ENCODE peak calls at places on chromosomes 6 and 20, in nine cellular contexts. W is fibroblast of lung; X is heart left ventricle; N is MM.1S; C is CD8-positive, alpha-beta memory T cell; M is BE2C; S is HepG2; Y is pancreas; U is brain microvascular endothelial cell. T is an unnamed sample.

GRCh38 chr6:137277971-137278602 is 58.9 kb upstream of the IFNGR1 start:
- DNase-seq in W (peak), X (no peak), N (no peak), C (no peak), M (peak), S (peak), Y (no peak), U (peak), T (peak)

GRCh38 chr6:105116150-105116549 is 63.7 kb downstream of the POPDC3 start:
- DNase-seq in W (no peak), X (no peak), N (no peak), C (no peak), M (no peak), S (no peak), Y (no peak), U (no peak), T (no peak)

GRCh38 chr6:90028080-90028778 is 134.0 kb downstream of the GJA10 start:
- DNase-seq in W (peak), X (no peak), N (no peak), C (no peak), M (no peak), S (no peak), Y (no peak), U (no peak), T (no peak)

GRCh38 chr6:7671076-7671475 is 54.8 kb upstream of the BMP6 start:
- DNase-seq in W (peak), X (no peak), N (no peak), C (no peak), M (no peak), S (no peak), Y (no peak), U (peak), T (peak)

GRCh38 chr6:169058634-169059033 is 195.0 kb downstream of the THBS2 start:
- DNase-seq in W (no peak), X (no peak), N (no peak), C (no peak), M (no peak), S (no peak), Y (no peak), U (no peak), T (no peak)

GRCh38 chr6:90485615-90486277 is 101.1 kb downstream of the MAP3K7 start:
- DNase-seq in W (no peak), X (no peak), N (peak), C (no peak), M (no peak), S (no peak), Y (no peak), U (no peak), T (no peak)

GRCh38 chr6:29739882-29740261 is 16.6 kb downstream of the HLA-F start:
- DNase-seq in W (no peak), X (no peak), N (no peak), C (no peak), M (no peak), S (no peak), Y (no peak), U (no peak), T (no peak)

GRCh38 chr20:40930561-40930960 is 98.1 kb upstream of the TOP1 start:
- DNase-seq in W (no peak), X (no peak), N (no peak), C (no peak), M (no peak), S (no peak), Y (no peak), U (peak), T (no peak)

GRCh38 chr20:2421247-2421646 is 40.5 kb downstream of the TGM6 start:
- DNase-seq in W (no peak), X (no peak), N (no peak), C (no peak), M (no peak), S (no peak), Y (no peak), U (no peak), T (no peak)

GRCh38 chr20:62764156-62764935 is 31.9 kb upstream of the MRGBP start:
- DNase-seq in W (no peak), X (peak), N (no peak), C (no peak), M (no peak), S (no peak), Y (no peak), U (no peak), T (no peak)

GRCh38 chr20:45798935-45799642 is 7.3 kb downstream of the DNTTIP1 start:
- DNase-seq in W (no peak), X (no peak), N (peak), C (peak), M (peak), S (peak), Y (peak), U (peak), T (no peak)

GRCh38 chr20:9241721-9242427 is 173.0 kb downstream of the PLCB4 start:
- DNase-seq in W (peak), X (peak), N (no peak), C (no peak), M (no peak), S (no peak), Y (no peak), U (no peak), T (no peak)

GRCh38 chr6:92050216-92050615 is 1369.1 kb downstream of the EPHA7 start:
- DNase-seq in W (no peak), X (no peak), N (no peak), C (no peak), M (no peak), S (no peak), Y (no peak), U (no peak), T (no peak)

GRCh38 chr6:37569317-37569716 is 69.6 kb upstream of the CCDC167 start:
- DNase-seq in W (no peak), X (no peak), N (no peak), C (no peak), M (no peak), S (no peak), Y (no peak), U (no peak), T (no peak)

GRCh38 chr20:845226-845868 is 11.8 kb downstream of the FAM110A start:
- DNase-seq in W (no peak), X (no peak), N (no peak), C (no peak), M (no peak), S (no peak), Y (no peak), U (no peak), T (no peak)

GRCh38 chr6:80742481-80742880 is 636.0 kb downstream of the BCKDHB start:
- DNase-seq in W (peak), X (no peak), N (peak), C (no peak), M (peak), S (peak), Y (no peak), U (peak), T (peak)

GRCh38 chr20:64164123-64164836 is at the start of gene MYT1:
- DNase-seq in W (no peak), X (no peak), N (no peak), C (no peak), M (peak), S (no peak), Y (no peak), U (no peak), T (no peak)

GRCh38 chr20:7459123-7459522 is 481.1 kb downstream of the HAO1 start:
- DNase-seq in W (peak), X (no peak), N (peak), C (no peak), M (no peak), S (no peak), Y (no peak), U (no peak), T (peak)

GRCh38 chr6:168163096-168163731 is 84.2 kb upstream of the FRMD1 start:
- DNase-seq in W (peak), X (no peak), N (no peak), C (no peak), M (peak), S (no peak), Y (peak), U (peak), T (no peak)

GRCh38 chr6:135012349-135012748 is 42.3 kb downstream of the HBS1L start:
- DNase-seq in W (no peak), X (no peak), N (no peak), C (no peak), M (no peak), S (no peak), Y (no peak), U (no peak), T (no peak)

GRCh38 chr6:145848555-145848954 is 34.0 kb upstream of the FBXO30 start:
- DNase-seq in W (no peak), X (no peak), N (no peak), C (no peak), M (peak), S (no peak), Y (no peak), U (no peak), T (no peak)

GRCh38 chr6:31585531-31585930 is 546 bp upstream of the LST1 start:
- DNase-seq in W (no peak), X (no peak), N (peak), C (peak), M (no peak), S (peak), Y (no peak), U (no peak), T (no peak)

GRCh38 chr6:168302534-168302933 is 17.0 kb downstream of the DACT2 start:
- DNase-seq in W (no peak), X (no peak), N (no peak), C (no peak), M (no peak), S (peak), Y (no peak), U (no peak), T (no peak)

GRCh38 chr20:15986690-15987089 is 586.6 kb downstream of the KIF16B start:
- DNase-seq in W (no peak), X (no peak), N (peak), C (no peak), M (no peak), S (no peak), Y (no peak), U (no peak), T (no peak)
- H3K4me3 ChIP-seq in W (no peak), X (no peak), N (peak), C (no peak), M (no peak), S (no peak), Y (no peak), U (no peak), T (no peak)

DNA sequence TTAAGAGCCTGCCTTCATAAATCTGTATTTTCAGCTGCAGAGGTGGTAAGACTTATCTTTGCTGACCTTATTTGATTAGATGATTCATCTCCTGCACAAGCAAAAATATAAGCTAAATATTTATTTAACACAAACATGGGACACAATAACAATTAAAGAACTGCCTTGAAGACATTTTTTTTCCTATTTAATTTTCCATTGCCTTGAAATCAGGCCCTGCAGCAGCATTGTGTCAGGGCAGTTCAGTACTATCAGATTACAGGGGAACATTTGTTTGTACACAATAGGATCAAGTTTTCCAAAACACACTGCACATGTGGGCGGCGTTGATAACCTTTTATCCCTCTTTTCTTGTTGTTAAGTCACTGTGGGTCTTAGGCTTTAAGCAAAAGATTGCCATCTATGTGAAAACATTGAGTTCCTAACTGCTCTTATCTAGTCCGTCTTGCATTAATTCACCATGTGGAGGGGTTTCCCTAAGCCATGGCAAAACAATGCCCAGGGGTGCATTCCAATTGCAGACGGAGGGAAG is 7.4 kb downstream of the ADGRF5 start:
- DNase-seq in W (no peak), X (no peak), N (no peak), C (no peak), M (no peak), S (no peak), Y (no peak), U (no peak), T (no peak)
- H3K4me3 ChIP-seq in W (no peak), X (no peak), N (no peak), C (no peak), M (no peak), S (no peak), Y (no peak), U (no peak), T (no peak)

GRCh38 chr6:12051861-12052368 is 39.8 kb downstream of the HIVEP1 start:
- DNase-seq in W (peak), X (no peak), N (peak), C (peak), M (no peak), S (no peak), Y (no peak), U (no peak), T (peak)
- H3K4me3 ChIP-seq in W (no peak), X (no peak), N (peak), C (no peak), M (no peak), S (no peak), Y (no peak), U (no peak), T (no peak)

DNA sequence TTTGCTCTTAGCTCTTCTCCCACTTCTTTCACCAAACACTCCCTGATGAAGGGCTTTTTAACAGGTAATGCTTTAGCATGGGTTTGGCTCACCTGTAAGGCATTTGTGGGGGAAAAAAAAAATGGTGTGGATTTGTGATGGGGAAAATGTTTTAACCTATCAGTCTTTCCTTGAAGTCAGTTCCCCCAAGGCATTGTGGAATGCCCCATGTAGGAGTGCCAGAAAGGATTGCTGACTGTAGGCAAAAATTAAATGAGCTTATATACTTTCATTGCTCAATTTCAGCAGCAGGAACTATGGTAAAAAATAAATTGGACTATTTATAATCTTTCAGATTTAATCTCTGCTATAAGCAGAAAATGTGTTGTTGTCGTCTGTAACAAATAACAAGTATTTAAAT is 10.6 kb upstream of the SASH1 start:
- DNase-seq in W (no peak), X (no peak), N (no peak), C (no peak), M (no peak), S (no peak), Y (no peak), U (no peak), T (no peak)
- H3K4me3 ChIP-seq in W (no peak), X (no peak), N (no peak), C (no peak), M (no peak), S (no peak), Y (no peak), U (no peak), T (no peak)

DNA sequence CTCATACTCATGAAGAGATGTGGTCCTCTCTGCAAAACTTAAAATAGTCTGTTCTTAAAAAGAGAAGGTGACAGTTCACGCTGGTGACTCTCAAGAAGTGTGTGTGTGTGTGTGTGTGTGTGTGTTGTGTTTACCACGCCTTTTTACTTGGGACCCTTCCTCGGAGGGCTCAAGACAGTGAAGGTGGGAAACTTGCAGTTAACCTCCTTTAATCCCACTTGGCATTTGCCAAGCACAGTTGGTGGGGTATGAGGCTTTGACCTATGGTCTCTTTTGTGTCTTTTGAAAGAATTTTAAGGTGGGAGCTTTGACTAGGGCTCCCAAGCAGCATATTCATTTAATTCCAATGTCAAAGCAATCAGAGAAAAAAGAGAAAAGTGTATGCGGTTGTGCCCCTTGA is 395.8 kb downstream of the TFAP2B start:
- DNase-seq in W (no peak), X (no peak), N (no peak), C (no peak), M (no peak), S (no peak), Y (no peak), U (no peak), T (no peak)
- H3K4me3 ChIP-seq in W (no peak), X (no peak), N (no peak), C (no peak), M (no peak), S (no peak), Y (no peak), U (no peak), T (no peak)